ENCODE peak calls at places on chromosomes 5 and 9, in four cellular contexts. E is Calu3, U is SJSA1, L is RPMI8226. V is an unnamed sample.

GRCh38 chr5:56319281-56320242 is 86.4 kb upstream of the ANKRD55 start:
- DNase-seq in U (peak), E (no peak), L (no peak), V (no peak)

GRCh38 chr9:132244582-132245455 is 83.0 kb downstream of the NTNG2 start:
- DNase-seq in E (no peak), U (no peak), L (no peak), V (no peak)

GRCh38 chr5:134905246-134905996 is 490 bp downstream of the PCBD2 start:
- DNase-seq in U (no peak), E (no peak), L (peak), V (peak)

GRCh38 chr5:107378218-107378899 is 292.4 kb downstream of the EFNA5 start:
- DNase-seq in L (no peak), U (no peak), E (no peak), V (no peak)

GRCh38 chr9:37582548-37583157 is 6.5 kb upstream of the FBXO10 start:
- DNase-seq in E (no peak), U (no peak), L (peak), V (peak)

GRCh38 chr5:123176224-123176937 is 87.3 kb downstream of the PRDM6 start:
- DNase-seq in L (no peak), E (no peak), U (no peak), V (no peak)

GRCh38 chr5:59358497-59358896 is 535.0 kb downstream of the PDE4D start:
- DNase-seq in L (no peak), E (no peak), U (no peak), V (no peak)

GRCh38 chr9:81146684-81147337 is 542.5 kb downstream of the TLE1 start:
- DNase-seq in L (no peak), E (no peak), U (no peak), V (no peak)

GRCh38 chr9:18896531-18897179 is 136.4 kb downstream of the SAXO1 start:
- DNase-seq in U (no peak), E (no peak), L (no peak), V (no peak)

GRCh38 chr9:933356-933755 is 43.1 kb upstream of the DMRT3 start:
- DNase-seq in L (no peak), E (no peak), U (no peak), V (no peak)

GRCh38 chr9:112815868-112816267 is 65.3 kb downstream of the SNX30 start:
- DNase-seq in E (no peak), U (no peak), L (no peak), V (no peak)

GRCh38 chr9:19663554-19663953 is 125.3 kb downstream of the SLC24A2 start:
- DNase-seq in U (no peak), E (no peak), L (no peak), V (no peak)

GRCh38 chr5:168365581-168366081 is 74.2 kb downstream of the WWC1 start:
- DNase-seq in L (no peak), U (no peak), E (peak), V (peak)

GRCh38 chr9:97853056-97853843 is at the start of gene FOXE1:
- DNase-seq in E (peak), U (no peak), L (no peak), V (no peak)

GRCh38 chr9:116349684-116350083 is 196.1 kb downstream of the PAPPA start:
- DNase-seq in U (no peak), E (no peak), L (no peak), V (no peak)

GRCh38 chr9:2284770-2285169 is 269.6 kb downstream of the SMARCA2 start:
- DNase-seq in U (no peak), L (no peak), E (no peak), V (no peak)

GRCh38 chr5:88203977-88204735 is 64.5 kb downstream of the TMEM161B start:
- DNase-seq in U (no peak), L (no peak), E (no peak), V (no peak)

GRCh38 chr9:4137755-4138154 is 162.1 kb downstream of the GLIS3 start:
- DNase-seq in L (no peak), U (peak), E (no peak), V (no peak)

GRCh38 chr9:137083418-137084004 is 3.3 kb upstream of the MAN1B1 start:
- DNase-seq in U (peak), L (no peak), E (peak), V (peak)

GRCh38 chr5:37071487-37071886 is 177.7 kb downstream of the CPLANE1 start:
- DNase-seq in E (no peak), L (no peak), U (no peak), V (no peak)

GRCh38 chr9:35605336-35606137 is 475 bp downstream of the TESK1 start:
- DNase-seq in E (peak), U (no peak), L (peak), V (no peak)

GRCh38 chr5:52449506-52449905 is 338.2 kb upstream of the ITGA1 start:
- DNase-seq in L (no peak), U (no peak), E (no peak), V (no peak)

GRCh38 chr9:112271466-112272098 is 61.8 kb downstream of the PTBP3 start:
- DNase-seq in U (no peak), E (no peak), L (no peak), V (no peak)

GRCh38 chr5:177371705-177372533 is 12.3 kb upstream of the SLC34A1 start:
- DNase-seq in U (no peak), E (no peak), L (no peak), V (no peak)

GRCh38 chr9:13146838-13147237 is 132.7 kb downstream of the MPDZ start:
- DNase-seq in U (no peak), E (no peak), L (no peak), V (no peak)

GRCh38 chr9:20906326-20906725 is 125.1 kb downstream of the HACD4 start:
- DNase-seq in L (no peak), E (no peak), U (no peak), V (no peak)

GRCh38 chr9:115973241-115973640 is 180.3 kb upstream of the PAPPA start:
- DNase-seq in U (no peak), E (no peak), L (no peak), V (no peak)

GRCh38 chr9:106753155-106753671 is 109.8 kb upstream of the ZNF462 start:
- DNase-seq in L (no peak), E (no peak), U (peak), V (no peak)

GRCh38 chr9:133103183-133103986 is 17.7 kb downstream of the RALGDS start:
- DNase-seq in E (peak), U (peak), L (peak), V (no peak)

GRCh38 chr5:175059687-175060194 is 335.4 kb downstream of the MSX2 start:
- DNase-seq in U (peak), L (no peak), E (no peak), V (peak)

GRCh38 chr9:103371152-103371551 is 376.0 kb downstream of the CYLC2 start:
- DNase-seq in E (no peak), L (no peak), U (no peak), V (no peak)

GRCh38 chr5:399296-400281 is 43.4 kb upstream of the EXOC3 start:
- DNase-seq in U (peak), L (peak), E (peak), V (peak)

GRCh38 chr9:99411479-99412100 is 189.5 kb downstream of the SEC61B start:
- DNase-seq in U (no peak), L (no peak), E (no peak), V (no peak)

GRCh38 chr9:90815183-90815943 is 13.7 kb downstream of the SYK start:
- DNase-seq in E (no peak), L (no peak), U (no peak), V (no peak)

V was measured in HCT116.